ENCODE peak calls at places on chromosomes 5 and 9, in four cellular contexts. V is right atrium auricular region, B is SJSA1, L is suprapubic skin. J is an unnamed sample. For H3K4me1, the result is how much of the 10 kb centered on the place peaks cover.

GRCh38 chr9:96486351-96487029 is 36.5 kb downstream of the HABP4 start:
- DNase-seq in L (no peak), B (no peak), V (peak), J (peak)

GRCh38 chr5:181191526-181192336 is 13.3 kb downstream of the TRIM7 start:
- DNase-seq in B (peak), V (peak), L (peak), J (peak)

GRCh38 chr9:846852-847251 is 5.4 kb downstream of the DMRT1 start:
- DNase-seq in B (no peak), V (no peak), L (no peak), J (no peak)

GRCh38 chr5:133370281-133370890 is 242.0 kb downstream of the FSTL4 start:
- DNase-seq in V (peak), L (no peak), B (no peak), J (no peak)

GRCh38 chr5:14882658-14883580 is 11.3 kb upstream of the ANKH start:
- DNase-seq in L (no peak), V (no peak), B (no peak), J (no peak)

GRCh38 chr5:176647870-176648466 is 684 bp downstream of the TSPAN17 start:
- DNase-seq in B (peak), L (peak), V (no peak), J (peak)

GRCh38 chr5:176608937-176609723 is 826 bp downstream of the GPRIN1 start:
- DNase-seq in L (no peak), V (no peak), B (no peak), J (no peak)

GRCh38 chr5:171249460-171249859 is 59.6 kb upstream of the TLX3 start:
- DNase-seq in V (no peak), L (no peak), B (no peak), J (no peak)

GRCh38 chr5:38755171-38755570 is 90.6 kb upstream of the OSMR start:
- DNase-seq in L (no peak), B (peak), V (no peak), J (no peak)

GRCh38 chr5:133409210-133409674 is 203.1 kb downstream of the FSTL4 start:
- DNase-seq in V (no peak), B (peak), L (no peak), J (no peak)

DNA sequence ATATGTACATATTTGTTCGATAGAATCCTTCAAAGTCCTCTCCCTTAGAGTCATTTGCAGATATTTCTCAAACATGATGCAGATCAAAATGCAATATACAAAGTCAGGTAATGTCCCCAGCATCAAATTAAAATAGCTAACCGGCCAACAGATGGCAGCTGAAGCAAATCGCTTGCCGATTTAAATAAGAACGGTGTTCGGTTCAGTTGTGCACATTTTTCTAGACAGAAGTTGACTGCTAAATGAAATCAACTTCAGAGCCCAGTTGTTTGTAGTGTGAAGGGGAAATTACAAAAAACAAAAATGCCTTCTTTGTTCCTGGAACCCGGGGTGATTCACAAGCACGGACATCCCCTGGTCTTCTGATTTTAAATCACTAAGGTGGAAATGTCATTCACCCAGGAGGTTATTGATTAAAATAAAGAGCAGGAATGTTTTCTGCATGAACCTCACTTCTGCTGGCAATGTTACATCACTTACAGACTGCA is 219.2 kb downstream of the EBF1 start:
- DNase-seq in B (no peak), L (no peak), V (no peak), J (no peak)
- H3K4me1 ChIP-seq in B (under half), L (under half), V (under half), J (under half)

GRCh38 chr9:119283118-119283794 is 86.0 kb downstream of the BRINP1 start:
- DNase-seq in B (no peak), L (no peak), V (peak), J (no peak)
- H3K4me3 ChIP-seq in B (no peak), L (no peak), V (no peak), J (no peak)

DNA sequence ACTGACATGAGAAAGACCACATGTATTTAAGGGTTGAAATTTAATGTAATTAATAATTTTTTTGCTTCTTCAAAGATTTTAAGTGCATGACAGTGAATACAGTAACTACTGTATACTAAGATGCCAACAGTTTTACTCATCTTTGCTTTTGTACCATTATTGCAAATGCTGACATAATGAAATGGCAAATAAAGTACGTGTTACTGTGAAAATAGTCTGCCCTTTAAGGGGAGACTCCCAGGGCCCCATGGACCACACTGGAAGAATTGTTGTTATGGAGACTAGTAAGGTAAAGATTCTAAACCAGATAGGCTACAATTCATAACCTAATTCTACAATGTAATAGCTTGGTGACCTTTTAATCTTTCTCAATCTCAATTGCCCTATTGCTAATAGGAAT is 84.7 kb downstream of the NR3C1 start:
- DNase-seq in V (no peak), B (peak), L (no peak), J (no peak)
- H3K4me1 ChIP-seq in V (under half), B (half or more), L (under half), J (under half)

GRCh38 chr9:135187365-135187764 is 99.9 kb downstream of the OLFM1 start:
- DNase-seq in V (no peak), B (no peak), L (no peak), J (no peak)
- H3K4me3 ChIP-seq in V (no peak), B (no peak), L (no peak), J (no peak)

DNA sequence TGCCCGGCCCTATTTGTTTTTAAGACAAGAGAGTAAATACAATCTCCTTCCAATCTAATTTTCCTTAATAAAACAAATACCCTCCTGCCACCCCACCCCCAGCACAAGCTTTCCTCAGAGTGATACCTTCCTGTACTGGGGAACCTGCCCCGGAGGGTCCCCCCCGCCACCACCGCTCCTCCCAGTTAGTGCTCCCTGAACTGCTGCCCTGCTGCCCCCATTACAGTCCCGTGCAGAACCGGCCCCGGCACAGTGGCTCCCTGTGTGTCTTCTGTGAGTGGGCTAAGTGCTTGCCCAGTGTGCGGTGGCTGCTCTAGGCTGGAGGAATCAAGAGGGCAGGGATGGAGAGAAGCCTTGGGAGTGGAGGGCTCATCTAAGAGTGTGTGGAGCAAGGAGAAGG is 128.7 kb downstream of the DAB2IP start:
- DNase-seq in L (no peak), B (no peak), V (no peak), J (peak)
- H3K4me1 ChIP-seq in L (under half), B (under half), V (under half), J (under half)